ENCODE peak calls at places on chromosomes 1 and 21, in five cellular contexts. F is H54, U is AG20443, C is GM23248, Z is activated T-helper 1 cell treated with Interleukin-2 at 50 U/mL for 16 hours. O is an unnamed sample.
A peak's percentile ranks its signal among the peaks of the same experiment; 100 is the strongest.

GRCh38 chr1:198064181-198064580 is 92.6 kb upstream of the NEK7 start:
- DNase-seq in U (peak; percentile 15), Z (no peak), C (peak; percentile 65), F (no peak), O (no peak)

GRCh38 chr1:1562556-1563195 is 12.0 kb downstream of the SSU72 start:
- DNase-seq in F (no peak), C (no peak), Z (no peak), U (no peak), O (no peak)

GRCh38 chr1:207753611-207754010 is 1.8 kb downstream of the CD46 start:
- DNase-seq in F (no peak), Z (no peak), U (no peak), C (no peak), O (no peak)

GRCh38 chr21:45333583-45334121 is 46.0 kb upstream of the POFUT2 start:
- DNase-seq in C (no peak), U (no peak), F (no peak), Z (no peak), O (peak; percentile 52)

GRCh38 chr21:45049725-45050359 is 24.5 kb upstream of the ADARB1 start:
- DNase-seq in U (no peak), F (no peak), Z (no peak), C (peak; percentile 45), O (peak; percentile 79)

GRCh38 chr1:227921461-227922185 is 26.1 kb downstream of the WNT9A start:
- DNase-seq in Z (no peak), C (no peak), U (no peak), F (no peak), O (no peak)

GRCh38 chr1:212301570-212301969 is 16.4 kb downstream of the PPP2R5A start:
- DNase-seq in U (no peak), F (no peak), C (peak; percentile 66), Z (no peak), O (no peak)

GRCh38 chr1:27526569-27527222 is 36.7 kb upstream of the WASF2 start:
- DNase-seq in Z (no peak), U (no peak), C (no peak), F (no peak), O (no peak)

GRCh38 chr1:15949453-15950245 is 26.3 kb downstream of the ZBTB17 start:
- DNase-seq in Z (peak; percentile 80), F (peak; percentile 87), U (peak; percentile 95), C (peak; percentile 99), O (peak; percentile 98)

GRCh38 chr1:203346060-203346754 is 4.7 kb downstream of the FMOD start:
- DNase-seq in C (no peak), U (no peak), F (no peak), Z (no peak), O (no peak)

GRCh38 chr1:150165622-150166612 is 16.2 kb downstream of the PLEKHO1 start:
- DNase-seq in F (no peak), Z (no peak), U (peak; percentile 64), C (peak; percentile 65), O (no peak)

GRCh38 chr1:174892016-174892415 is 107.7 kb upstream of the CACYBP start:
- DNase-seq in C (no peak), Z (no peak), F (no peak), U (no peak), O (no peak)

GRCh38 chr1:215376544-215377264 is 190.4 kb upstream of the KCTD3 start:
- DNase-seq in C (peak; percentile 76), Z (no peak), F (no peak), U (peak; percentile 13), O (no peak)

GRCh38 chr1:199799116-199799515 is 228.4 kb upstream of the NR5A2 start:
- DNase-seq in F (no peak), U (no peak), Z (no peak), C (no peak), O (no peak)

GRCh38 chr1:118947003-118947765 is 41.0 kb downstream of the TBX15 start:
- DNase-seq in Z (no peak), C (peak; percentile 86), U (peak; percentile 35), F (no peak), O (no peak)

O was measured in posterior vena cava.